ENCODE peak calls at places on chromosomes 4 and X, in nine cellular contexts. One of them, this sample, is unnamed.

GRCh38 chrX:45191383-45191782 is 9.3 kb downstream of the DIPK2B start:
- DNase-seq in RWPE1: no peak
- DNase-seq in right atrium auricular region: no peak
- DNase-seq in type B pancreatic cell: no peak
- DNase-seq in fibroblast of lung: no peak
- DNase-seq in A673: no peak
- DNase-seq in cardiac muscle cell: no peak
- DNase-seq in RWPE2: no peak
- DNase-seq in GM12865: peak
- DNase-seq in this sample: no peak

GRCh38 chrX:9651737-9652136 is 113.9 kb downstream of the GPR143 start:
- DNase-seq in A673: no peak
- DNase-seq in type B pancreatic cell: no peak
- DNase-seq in RWPE1: no peak
- DNase-seq in RWPE2: no peak
- DNase-seq in GM12865: no peak
- DNase-seq in fibroblast of lung: no peak
- DNase-seq in cardiac muscle cell: peak
- DNase-seq in right atrium auricular region: no peak
- DNase-seq in this sample: no peak

GRCh38 chr4:66577922-66578321 is 907.6 kb upstream of the EPHA5 start:
- DNase-seq in fibroblast of lung: no peak
- DNase-seq in right atrium auricular region: no peak
- DNase-seq in GM12865: no peak
- DNase-seq in RWPE1: no peak
- DNase-seq in type B pancreatic cell: no peak
- DNase-seq in A673: no peak
- DNase-seq in cardiac muscle cell: no peak
- DNase-seq in RWPE2: no peak
- DNase-seq in this sample: no peak

GRCh38 chr4:133320576-133321170 is 171.6 kb downstream of the PCDH10 start:
- DNase-seq in RWPE2: no peak
- DNase-seq in A673: peak
- DNase-seq in GM12865: peak
- DNase-seq in cardiac muscle cell: peak
- DNase-seq in right atrium auricular region: no peak
- DNase-seq in fibroblast of lung: peak
- DNase-seq in type B pancreatic cell: no peak
- DNase-seq in RWPE1: peak
- DNase-seq in this sample: no peak

GRCh38 chr4:96767815-96768480 is 928.1 kb downstream of the PDHA2 start:
- DNase-seq in type B pancreatic cell: no peak
- DNase-seq in right atrium auricular region: no peak
- DNase-seq in RWPE2: no peak
- DNase-seq in A673: no peak
- DNase-seq in fibroblast of lung: peak
- DNase-seq in cardiac muscle cell: peak
- DNase-seq in RWPE1: no peak
- DNase-seq in GM12865: no peak
- DNase-seq in this sample: no peak

GRCh38 chrX:106168107-106168506 is at the start of gene PWWP3B:
- DNase-seq in GM12865: no peak
- DNase-seq in RWPE1: peak
- DNase-seq in fibroblast of lung: peak
- DNase-seq in A673: peak
- DNase-seq in type B pancreatic cell: no peak
- DNase-seq in RWPE2: peak
- DNase-seq in right atrium auricular region: no peak
- DNase-seq in cardiac muscle cell: peak
- DNase-seq in this sample: no peak

GRCh38 chrX:39416547-39417262 is 615.4 kb downstream of the MID1IP1 start:
- DNase-seq in fibroblast of lung: no peak
- DNase-seq in right atrium auricular region: no peak
- DNase-seq in type B pancreatic cell: no peak
- DNase-seq in GM12865: peak
- DNase-seq in RWPE1: no peak
- DNase-seq in RWPE2: no peak
- DNase-seq in cardiac muscle cell: no peak
- DNase-seq in A673: no peak
- DNase-seq in this sample: no peak

GRCh38 chr4:107243141-107243779 is 207.1 kb upstream of the DKK2 start:
- DNase-seq in RWPE1: no peak
- DNase-seq in RWPE2: no peak
- DNase-seq in GM12865: no peak
- DNase-seq in cardiac muscle cell: no peak
- DNase-seq in A673: peak
- DNase-seq in type B pancreatic cell: no peak
- DNase-seq in right atrium auricular region: no peak
- DNase-seq in fibroblast of lung: no peak
- DNase-seq in this sample: no peak

GRCh38 chr4:3047464-3048286 is 26.7 kb downstream of the HTT-AS start:
- DNase-seq in RWPE1: no peak
- DNase-seq in cardiac muscle cell: peak
- DNase-seq in RWPE2: no peak
- DNase-seq in GM12865: peak
- DNase-seq in A673: peak
- DNase-seq in right atrium auricular region: peak
- DNase-seq in fibroblast of lung: peak
- DNase-seq in type B pancreatic cell: no peak
- DNase-seq in this sample: no peak

GRCh38 chr4:2320152-2320551 is 58.2 kb upstream of the MXD4 start:
- DNase-seq in A673: no peak
- DNase-seq in GM12865: no peak
- DNase-seq in RWPE2: no peak
- DNase-seq in fibroblast of lung: no peak
- DNase-seq in cardiac muscle cell: no peak
- DNase-seq in RWPE1: no peak
- DNase-seq in right atrium auricular region: peak
- DNase-seq in type B pancreatic cell: no peak
- DNase-seq in this sample: peak

GRCh38 chr4:180449395-180449956 is 1793.7 kb upstream of the TENM3 start:
- DNase-seq in A673: peak
- DNase-seq in right atrium auricular region: no peak
- DNase-seq in RWPE1: peak
- DNase-seq in GM12865: peak
- DNase-seq in fibroblast of lung: peak
- DNase-seq in RWPE2: no peak
- DNase-seq in type B pancreatic cell: no peak
- DNase-seq in cardiac muscle cell: peak
- DNase-seq in this sample: no peak

GRCh38 chrX:107272431-107272921 is 66.1 kb downstream of the DNAAF6 start:
- DNase-seq in GM12865: no peak
- DNase-seq in cardiac muscle cell: no peak
- DNase-seq in A673: peak
- DNase-seq in RWPE1: no peak
- DNase-seq in RWPE2: no peak
- DNase-seq in fibroblast of lung: no peak
- DNase-seq in type B pancreatic cell: no peak
- DNase-seq in right atrium auricular region: no peak
- DNase-seq in this sample: no peak

GRCh38 chr4:74021617-74022016 is 16.9 kb downstream of the CXCL3 start:
- DNase-seq in cardiac muscle cell: no peak
- DNase-seq in fibroblast of lung: no peak
- DNase-seq in RWPE2: no peak
- DNase-seq in right atrium auricular region: no peak
- DNase-seq in GM12865: no peak
- DNase-seq in A673: no peak
- DNase-seq in type B pancreatic cell: no peak
- DNase-seq in RWPE1: no peak
- DNase-seq in this sample: no peak

GRCh38 chr4:177484613-177485021 is 42.4 kb upstream of the AGA start:
- DNase-seq in RWPE1: peak
- DNase-seq in cardiac muscle cell: peak
- DNase-seq in fibroblast of lung: peak
- DNase-seq in right atrium auricular region: no peak
- DNase-seq in A673: no peak
- DNase-seq in RWPE2: no peak
- DNase-seq in GM12865: no peak
- DNase-seq in type B pancreatic cell: no peak
- DNase-seq in this sample: no peak

GRCh38 chrX:153981771-153982533 is 9.4 kb downstream of the TMEM187 start:
- DNase-seq in fibroblast of lung: no peak
- DNase-seq in right atrium auricular region: no peak
- DNase-seq in A673: no peak
- DNase-seq in cardiac muscle cell: no peak
- DNase-seq in RWPE1: no peak
- DNase-seq in RWPE2: no peak
- DNase-seq in type B pancreatic cell: no peak
- DNase-seq in GM12865: no peak
- DNase-seq in this sample: no peak

GRCh38 chr4:174278467-174278866 is 5.0 kb downstream of the FBXO8 start:
- DNase-seq in cardiac muscle cell: no peak
- DNase-seq in right atrium auricular region: no peak
- DNase-seq in type B pancreatic cell: no peak
- DNase-seq in A673: no peak
- DNase-seq in RWPE1: no peak
- DNase-seq in fibroblast of lung: no peak
- DNase-seq in RWPE2: no peak
- DNase-seq in GM12865: no peak
- DNase-seq in this sample: no peak
- TF ChIP-seq CTCF in cardiac muscle cell: no peak
- TF ChIP-seq CTCF in right atrium auricular region: no peak
- TF ChIP-seq CTCF in type B pancreatic cell: no peak
- TF ChIP-seq CTCF in A673: no peak
- TF ChIP-seq CTCF in RWPE1: no peak
- TF ChIP-seq CTCF in fibroblast of lung: no peak
- TF ChIP-seq CTCF in RWPE2: no peak
- TF ChIP-seq CTCF in GM12865: no peak
- TF ChIP-seq CTCF in this sample: no peak

GRCh38 chrX:104370089-104370488 is 115.4 kb upstream of the ESX1 start:
- DNase-seq in cardiac muscle cell: peak
- DNase-seq in A673: peak
- DNase-seq in GM12865: no peak
- DNase-seq in fibroblast of lung: no peak
- DNase-seq in type B pancreatic cell: no peak
- DNase-seq in right atrium auricular region: no peak
- DNase-seq in RWPE1: peak
- DNase-seq in RWPE2: no peak
- DNase-seq in this sample: no peak
- TF ChIP-seq CTCF in cardiac muscle cell: peak
- TF ChIP-seq CTCF in A673: no peak
- TF ChIP-seq CTCF in GM12865: no peak
- TF ChIP-seq CTCF in fibroblast of lung: no peak
- TF ChIP-seq CTCF in type B pancreatic cell: peak
- TF ChIP-seq CTCF in right atrium auricular region: peak
- TF ChIP-seq CTCF in RWPE1: no peak
- TF ChIP-seq CTCF in RWPE2: no peak
- TF ChIP-seq CTCF in this sample: no peak

DNA sequence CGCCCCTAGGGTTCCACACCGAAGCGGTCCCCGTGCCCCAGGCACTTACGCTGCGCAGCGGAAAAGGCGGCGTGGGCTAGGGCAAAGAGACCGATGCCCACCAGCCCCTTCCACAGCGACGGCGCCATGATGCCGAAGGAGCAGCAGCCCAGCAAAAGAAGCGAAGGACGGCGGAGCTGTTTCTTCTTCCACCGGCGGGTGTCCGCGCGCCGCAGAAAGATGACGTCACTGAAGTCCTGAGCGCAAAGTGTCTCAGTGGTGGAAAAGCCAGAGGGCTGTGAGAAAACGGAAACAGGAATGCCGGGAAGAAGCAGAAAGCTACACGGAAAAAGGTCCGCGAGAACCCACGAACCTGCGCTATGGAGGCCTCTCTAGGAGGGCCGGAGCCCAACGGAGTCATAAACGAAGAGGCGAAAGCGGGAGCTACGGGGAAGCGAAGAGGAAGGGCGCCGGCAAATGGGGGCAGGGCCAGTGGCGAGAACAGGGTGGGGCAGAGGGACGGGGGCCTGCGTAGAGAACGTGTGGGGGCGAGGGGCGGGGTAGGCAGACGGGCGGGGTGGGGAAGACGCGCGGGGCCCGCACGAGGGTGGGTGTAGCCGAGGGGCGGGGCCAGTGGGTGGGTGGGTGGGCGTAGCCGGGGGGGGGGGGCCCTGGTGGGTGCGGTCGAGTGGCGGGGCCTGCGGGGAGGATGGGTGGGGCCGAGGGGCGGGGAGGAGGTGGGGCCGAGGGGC is at the start of gene MMGT1:
- DNase-seq in fibroblast of lung: peak
- DNase-seq in cardiac muscle cell: peak
- DNase-seq in type B pancreatic cell: peak
- DNase-seq in A673: peak
- DNase-seq in right atrium auricular region: peak
- DNase-seq in RWPE2: peak
- DNase-seq in GM12865: peak
- DNase-seq in RWPE1: peak
- DNase-seq in this sample: peak
- TF ChIP-seq CTCF in fibroblast of lung: no peak
- TF ChIP-seq CTCF in cardiac muscle cell: no peak
- TF ChIP-seq CTCF in type B pancreatic cell: peak
- TF ChIP-seq CTCF in A673: no peak
- TF ChIP-seq CTCF in right atrium auricular region: no peak
- TF ChIP-seq CTCF in RWPE2: no peak
- TF ChIP-seq CTCF in GM12865: no peak
- TF ChIP-seq CTCF in RWPE1: no peak
- TF ChIP-seq CTCF in this sample: no peak

DNA sequence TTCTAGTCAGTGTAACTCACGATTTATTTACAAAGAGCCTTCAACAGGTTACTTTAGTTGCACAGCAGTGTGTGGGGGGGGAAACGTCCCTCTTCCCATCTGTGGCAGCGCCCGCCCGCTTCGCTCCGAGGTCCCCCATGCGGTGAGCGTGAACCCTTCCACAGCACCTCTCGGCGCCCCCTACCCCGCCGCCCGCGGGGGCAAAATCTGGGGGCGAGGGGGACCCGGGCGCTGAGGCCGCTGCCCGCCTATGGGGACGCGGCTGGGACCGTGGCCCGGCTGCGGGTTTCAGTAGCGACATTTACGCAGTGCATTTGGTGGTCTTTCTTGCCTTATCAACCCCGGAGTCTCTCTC is 6.4 kb downstream of the NKX6-1 start:
- DNase-seq in RWPE2: no peak
- DNase-seq in right atrium auricular region: no peak
- DNase-seq in GM12865: no peak
- DNase-seq in A673: no peak
- DNase-seq in type B pancreatic cell: no peak
- DNase-seq in cardiac muscle cell: no peak
- DNase-seq in fibroblast of lung: no peak
- DNase-seq in RWPE1: no peak
- DNase-seq in this sample: no peak
- TF ChIP-seq CTCF in RWPE2: no peak
- TF ChIP-seq CTCF in right atrium auricular region: no peak
- TF ChIP-seq CTCF in GM12865: no peak
- TF ChIP-seq CTCF in A673: no peak
- TF ChIP-seq CTCF in type B pancreatic cell: no peak
- TF ChIP-seq CTCF in cardiac muscle cell: no peak
- TF ChIP-seq CTCF in fibroblast of lung: no peak
- TF ChIP-seq CTCF in RWPE1: no peak
- TF ChIP-seq CTCF in this sample: no peak

GRCh38 chr4:31674313-31674947 is 954.3 kb downstream of the PCDH7 start:
- DNase-seq in A673: peak
- DNase-seq in GM12865: no peak
- DNase-seq in fibroblast of lung: peak
- DNase-seq in RWPE1: peak
- DNase-seq in RWPE2: no peak
- DNase-seq in right atrium auricular region: no peak
- DNase-seq in type B pancreatic cell: no peak
- DNase-seq in cardiac muscle cell: peak
- DNase-seq in this sample: no peak
- TF ChIP-seq CTCF in A673: peak
- TF ChIP-seq CTCF in GM12865: no peak
- TF ChIP-seq CTCF in fibroblast of lung: peak
- TF ChIP-seq CTCF in RWPE1: peak
- TF ChIP-seq CTCF in RWPE2: peak
- TF ChIP-seq CTCF in right atrium auricular region: no peak
- TF ChIP-seq CTCF in type B pancreatic cell: peak
- TF ChIP-seq CTCF in cardiac muscle cell: peak
- TF ChIP-seq CTCF in this sample: peak

This sample was measured in osteocyte.